ENCODE peak calls at places on chromosome 1, in nine cellular contexts. One of them, this sample, is unnamed.

GRCh38 chr1:185045793-185046441 is 559 bp downstream of the RNF2 start:
- DNase-seq in brain microvascular endothelial cell: peak; percentile 24
- DNase-seq in sigmoid colon: peak; percentile 64
- DNase-seq in NCI-H1092: peak; percentile 62
- DNase-seq in uterus: peak; percentile 24
- DNase-seq in right cardiac atrium: no peak
- DNase-seq in HEK293T: peak; percentile 71
- DNase-seq in NCI-H1694 treated with DMSO at 0.1 percent for 48 hours: no peak
- DNase-seq in activated naive CD4-positive, alpha-beta T cell: no peak
- DNase-seq in this sample: no peak

GRCh38 chr1:230124187-230125128 is 57.4 kb downstream of the GALNT2 start:
- DNase-seq in right cardiac atrium: no peak
- DNase-seq in brain microvascular endothelial cell: peak; percentile 31
- DNase-seq in NCI-H1092: no peak
- DNase-seq in activated naive CD4-positive, alpha-beta T cell: no peak
- DNase-seq in uterus: no peak
- DNase-seq in sigmoid colon: no peak
- DNase-seq in HEK293T: no peak
- DNase-seq in NCI-H1694 treated with DMSO at 0.1 percent for 48 hours: no peak
- DNase-seq in this sample: no peak

GRCh38 chr1:217435159-217435558 is 195.7 kb downstream of the GPATCH2 start:
- DNase-seq in NCI-H1694 treated with DMSO at 0.1 percent for 48 hours: no peak
- DNase-seq in activated naive CD4-positive, alpha-beta T cell: no peak
- DNase-seq in uterus: no peak
- DNase-seq in brain microvascular endothelial cell: no peak
- DNase-seq in NCI-H1092: no peak
- DNase-seq in sigmoid colon: no peak
- DNase-seq in right cardiac atrium: no peak
- DNase-seq in HEK293T: no peak
- DNase-seq in this sample: no peak

GRCh38 chr1:1359668-1360468 is 1.5 kb upstream of the MXRA8 start:
- DNase-seq in activated naive CD4-positive, alpha-beta T cell: no peak
- DNase-seq in NCI-H1092: no peak
- DNase-seq in NCI-H1694 treated with DMSO at 0.1 percent for 48 hours: no peak
- DNase-seq in uterus: peak; percentile 77
- DNase-seq in sigmoid colon: no peak
- DNase-seq in brain microvascular endothelial cell: no peak
- DNase-seq in HEK293T: no peak
- DNase-seq in right cardiac atrium: peak; percentile 77
- DNase-seq in this sample: no peak

GRCh38 chr1:176989754-176990153 is 174.8 kb downstream of the ASTN1 start:
- DNase-seq in activated naive CD4-positive, alpha-beta T cell: no peak
- DNase-seq in HEK293T: no peak
- DNase-seq in sigmoid colon: no peak
- DNase-seq in NCI-H1694 treated with DMSO at 0.1 percent for 48 hours: no peak
- DNase-seq in right cardiac atrium: peak; percentile 46
- DNase-seq in brain microvascular endothelial cell: no peak
- DNase-seq in NCI-H1092: no peak
- DNase-seq in uterus: no peak
- DNase-seq in this sample: no peak

GRCh38 chr1:54052470-54052933 is 502 bp downstream of the TMEM59 start:
- DNase-seq in right cardiac atrium: peak; percentile 55
- DNase-seq in NCI-H1092: peak; percentile 0
- DNase-seq in NCI-H1694 treated with DMSO at 0.1 percent for 48 hours: no peak
- DNase-seq in brain microvascular endothelial cell: peak; percentile 74
- DNase-seq in uterus: peak; percentile 20
- DNase-seq in HEK293T: peak; percentile 35
- DNase-seq in activated naive CD4-positive, alpha-beta T cell: peak; percentile 30
- DNase-seq in sigmoid colon: no peak
- DNase-seq in this sample: no peak

GRCh38 chr1:198838022-198838342 is 199.1 kb downstream of the PTPRC start:
- DNase-seq in right cardiac atrium: no peak
- DNase-seq in NCI-H1092: no peak
- DNase-seq in uterus: no peak
- DNase-seq in activated naive CD4-positive, alpha-beta T cell: no peak
- DNase-seq in sigmoid colon: no peak
- DNase-seq in HEK293T: no peak
- DNase-seq in brain microvascular endothelial cell: no peak
- DNase-seq in NCI-H1694 treated with DMSO at 0.1 percent for 48 hours: no peak
- DNase-seq in this sample: no peak

GRCh38 chr1:66434096-66434495 is 99.9 kb upstream of the SGIP1 start:
- DNase-seq in brain microvascular endothelial cell: no peak
- DNase-seq in NCI-H1694 treated with DMSO at 0.1 percent for 48 hours: no peak
- DNase-seq in activated naive CD4-positive, alpha-beta T cell: no peak
- DNase-seq in sigmoid colon: no peak
- DNase-seq in right cardiac atrium: no peak
- DNase-seq in HEK293T: no peak
- DNase-seq in uterus: no peak
- DNase-seq in NCI-H1092: no peak
- DNase-seq in this sample: no peak

GRCh38 chr1:246454655-246455054 is 52.4 kb downstream of the SMYD3 start:
- DNase-seq in NCI-H1694 treated with DMSO at 0.1 percent for 48 hours: no peak
- DNase-seq in sigmoid colon: no peak
- DNase-seq in brain microvascular endothelial cell: no peak
- DNase-seq in activated naive CD4-positive, alpha-beta T cell: no peak
- DNase-seq in right cardiac atrium: no peak
- DNase-seq in HEK293T: no peak
- DNase-seq in uterus: no peak
- DNase-seq in NCI-H1092: no peak
- DNase-seq in this sample: no peak

GRCh38 chr1:60573726-60574409 is 500.3 kb upstream of the C1orf87 start:
- DNase-seq in activated naive CD4-positive, alpha-beta T cell: no peak
- DNase-seq in right cardiac atrium: no peak
- DNase-seq in sigmoid colon: no peak
- DNase-seq in NCI-H1694 treated with DMSO at 0.1 percent for 48 hours: no peak
- DNase-seq in brain microvascular endothelial cell: peak; percentile 75
- DNase-seq in uterus: no peak
- DNase-seq in HEK293T: no peak
- DNase-seq in NCI-H1092: no peak
- DNase-seq in this sample: no peak

GRCh38 chr1:237205400-237206064 is 163.5 kb downstream of the RYR2 start:
- DNase-seq in right cardiac atrium: peak; percentile 84
- DNase-seq in uterus: peak; percentile 65
- DNase-seq in activated naive CD4-positive, alpha-beta T cell: no peak
- DNase-seq in NCI-H1694 treated with DMSO at 0.1 percent for 48 hours: no peak
- DNase-seq in sigmoid colon: peak; percentile 70
- DNase-seq in HEK293T: no peak
- DNase-seq in NCI-H1092: no peak
- DNase-seq in brain microvascular endothelial cell: peak; percentile 24
- DNase-seq in this sample: no peak

GRCh38 chr1:26538480-26539412 is 9.2 kb downstream of the RPS6KA1 start:
- DNase-seq in uterus: no peak
- DNase-seq in sigmoid colon: no peak
- DNase-seq in activated naive CD4-positive, alpha-beta T cell: no peak
- DNase-seq in brain microvascular endothelial cell: peak; percentile 40
- DNase-seq in right cardiac atrium: no peak
- DNase-seq in NCI-H1694 treated with DMSO at 0.1 percent for 48 hours: peak; percentile 33
- DNase-seq in HEK293T: peak; percentile 70
- DNase-seq in NCI-H1092: no peak
- DNase-seq in this sample: peak; percentile 43

GRCh38 chr1:73635021-73635420 is 563.0 kb downstream of the LRRIQ3 start:
- DNase-seq in HEK293T: no peak
- DNase-seq in activated naive CD4-positive, alpha-beta T cell: no peak
- DNase-seq in NCI-H1092: no peak
- DNase-seq in brain microvascular endothelial cell: no peak
- DNase-seq in right cardiac atrium: no peak
- DNase-seq in NCI-H1694 treated with DMSO at 0.1 percent for 48 hours: no peak
- DNase-seq in sigmoid colon: no peak
- DNase-seq in uterus: no peak
- DNase-seq in this sample: no peak

GRCh38 chr1:107359472-107360241 is 218.8 kb downstream of the NTNG1 start:
- DNase-seq in uterus: no peak
- DNase-seq in right cardiac atrium: no peak
- DNase-seq in activated naive CD4-positive, alpha-beta T cell: no peak
- DNase-seq in HEK293T: no peak
- DNase-seq in NCI-H1092: no peak
- DNase-seq in sigmoid colon: no peak
- DNase-seq in brain microvascular endothelial cell: no peak
- DNase-seq in NCI-H1694 treated with DMSO at 0.1 percent for 48 hours: no peak
- DNase-seq in this sample: no peak

GRCh38 chr1:43009274-43009673 is 50.6 kb upstream of the SLC2A1 start:
- DNase-seq in uterus: no peak
- DNase-seq in NCI-H1694 treated with DMSO at 0.1 percent for 48 hours: no peak
- DNase-seq in NCI-H1092: no peak
- DNase-seq in sigmoid colon: no peak
- DNase-seq in right cardiac atrium: no peak
- DNase-seq in brain microvascular endothelial cell: no peak
- DNase-seq in activated naive CD4-positive, alpha-beta T cell: no peak
- DNase-seq in HEK293T: no peak
- DNase-seq in this sample: no peak

GRCh38 chr1:163361123-163361934 is 39.6 kb downstream of the NUF2 start:
- DNase-seq in HEK293T: peak; percentile 44
- DNase-seq in uterus: no peak
- DNase-seq in NCI-H1694 treated with DMSO at 0.1 percent for 48 hours: peak; percentile 21
- DNase-seq in NCI-H1092: peak; percentile 72
- DNase-seq in brain microvascular endothelial cell: no peak
- DNase-seq in right cardiac atrium: no peak
- DNase-seq in sigmoid colon: no peak
- DNase-seq in activated naive CD4-positive, alpha-beta T cell: no peak
- DNase-seq in this sample: no peak

GRCh38 chr1:33866286-33866685 is 2.4 kb downstream of the HMGB4 start:
- DNase-seq in sigmoid colon: no peak
- DNase-seq in brain microvascular endothelial cell: no peak
- DNase-seq in uterus: no peak
- DNase-seq in HEK293T: no peak
- DNase-seq in activated naive CD4-positive, alpha-beta T cell: no peak
- DNase-seq in NCI-H1092: no peak
- DNase-seq in right cardiac atrium: no peak
- DNase-seq in NCI-H1694 treated with DMSO at 0.1 percent for 48 hours: no peak
- DNase-seq in this sample: no peak

GRCh38 chr1:153572569-153573015 is 6.9 kb upstream of the S100A2 start:
- DNase-seq in NCI-H1092: peak; percentile 76
- DNase-seq in brain microvascular endothelial cell: peak; percentile 74
- DNase-seq in NCI-H1694 treated with DMSO at 0.1 percent for 48 hours: peak; percentile 74
- DNase-seq in HEK293T: no peak
- DNase-seq in activated naive CD4-positive, alpha-beta T cell: peak; percentile 28
- DNase-seq in uterus: peak; percentile 82
- DNase-seq in sigmoid colon: peak; percentile 91
- DNase-seq in right cardiac atrium: peak; percentile 90
- DNase-seq in this sample: peak; percentile 53

GRCh38 chr1:11671544-11672286 is 7.7 kb downstream of the FBXO6 start:
- DNase-seq in sigmoid colon: no peak
- DNase-seq in brain microvascular endothelial cell: no peak
- DNase-seq in HEK293T: no peak
- DNase-seq in NCI-H1694 treated with DMSO at 0.1 percent for 48 hours: no peak
- DNase-seq in uterus: no peak
- DNase-seq in activated naive CD4-positive, alpha-beta T cell: no peak
- DNase-seq in NCI-H1092: no peak
- DNase-seq in right cardiac atrium: no peak
- DNase-seq in this sample: no peak

GRCh38 chr1:38558476-38559179 is 300.9 kb downstream of the RRAGC start:
- DNase-seq in right cardiac atrium: no peak
- DNase-seq in brain microvascular endothelial cell: no peak
- DNase-seq in activated naive CD4-positive, alpha-beta T cell: no peak
- DNase-seq in HEK293T: no peak
- DNase-seq in uterus: no peak
- DNase-seq in NCI-H1694 treated with DMSO at 0.1 percent for 48 hours: no peak
- DNase-seq in NCI-H1092: no peak
- DNase-seq in sigmoid colon: no peak
- DNase-seq in this sample: no peak

GRCh38 chr1:99598738-99599411 is 47.0 kb upstream of the PALMD start:
- DNase-seq in NCI-H1092: no peak
- DNase-seq in activated naive CD4-positive, alpha-beta T cell: no peak
- DNase-seq in sigmoid colon: no peak
- DNase-seq in uterus: peak; percentile 36
- DNase-seq in NCI-H1694 treated with DMSO at 0.1 percent for 48 hours: no peak
- DNase-seq in right cardiac atrium: no peak
- DNase-seq in brain microvascular endothelial cell: peak; percentile 14
- DNase-seq in HEK293T: no peak
- DNase-seq in this sample: no peak

GRCh38 chr1:39395357-39395831 is 96.0 kb upstream of the BMP8A start:
- DNase-seq in uterus: no peak
- DNase-seq in brain microvascular endothelial cell: peak; percentile 82
- DNase-seq in right cardiac atrium: no peak
- DNase-seq in NCI-H1694 treated with DMSO at 0.1 percent for 48 hours: no peak
- DNase-seq in HEK293T: no peak
- DNase-seq in sigmoid colon: no peak
- DNase-seq in NCI-H1092: no peak
- DNase-seq in activated naive CD4-positive, alpha-beta T cell: no peak
- DNase-seq in this sample: no peak

This sample was measured in activated T-cell treated with anti-CD3 and anti-CD28 coated beads, Interleukin-2, amount 50 U/mL, for 1 hour.